ENCODE peak calls at places on chromosomes 16 and 17, in six cellular contexts. J is OCI-LY7, F is lower leg skin, W is prostate gland, G is fibroblast of villous mesenchyme, U is skeletal muscle cell. P is an unnamed sample.

GRCh38 chr16:75653926-75654325 is 6.4 kb downstream of the TERF2IP start:
- DNase-seq in J (peak), F (no peak), W (no peak), G (no peak), U (no peak), P (no peak)

GRCh38 chr16:56999409-57000270 is 10.3 kb downstream of the NLRC5 start:
- DNase-seq in J (no peak), F (no peak), W (no peak), G (no peak), U (no peak), P (no peak)

GRCh38 chr17:56808503-56808902 is 25.2 kb downstream of the C17orf67 start:
- DNase-seq in J (no peak), F (no peak), W (peak), G (no peak), U (no peak), P (no peak)

GRCh38 chr17:50308666-50309065 is 34.4 kb downstream of the TMEM92 start:
- DNase-seq in J (no peak), F (no peak), W (no peak), G (no peak), U (no peak), P (no peak)

GRCh38 chr17:44887016-44887415 is 12.2 kb downstream of the EFTUD2 start:
- DNase-seq in J (no peak), F (no peak), W (no peak), G (no peak), U (no peak), P (no peak)

GRCh38 chr17:48483471-48484131 is 47.2 kb downstream of the HOXB1 start:
- DNase-seq in J (peak), F (no peak), W (peak), G (peak), U (peak), P (peak)

GRCh38 chr17:82495844-82496528 is 23.5 kb upstream of the FOXK2 start:
- DNase-seq in J (no peak), F (peak), W (no peak), G (no peak), U (no peak), P (no peak)

GRCh38 chr16:72501739-72502653 is 330.0 kb upstream of the PMFBP1 start:
- DNase-seq in J (peak), F (peak), W (peak), G (peak), U (peak), P (peak)

GRCh38 chr16:3484328-3485096 is 10.8 kb downstream of the C16orf90 start:
- DNase-seq in J (no peak), F (no peak), W (no peak), G (no peak), U (no peak), P (no peak)

GRCh38 chr17:859461-860195 is 77.5 kb downstream of the MRM3 start:
- DNase-seq in J (no peak), F (no peak), W (peak), G (peak), U (no peak), P (no peak)

GRCh38 chr17:49576121-49576905 is 642 bp downstream of the NXPH3 start:
- DNase-seq in J (no peak), F (no peak), W (no peak), G (peak), U (no peak), P (no peak)

GRCh38 chr16:89423709-89424260 is 66.6 kb downstream of the ANKRD11 start:
- DNase-seq in J (no peak), F (no peak), W (no peak), G (no peak), U (no peak), P (no peak)

GRCh38 chr17:37828313-37829124 is 83.7 kb upstream of the HNF1B start:
- DNase-seq in J (no peak), F (no peak), W (no peak), G (peak), U (no peak), P (no peak)

GRCh38 chr17:12853921-12854320 is 64.6 kb downstream of the ARHGAP44 start:
- DNase-seq in J (no peak), F (no peak), W (no peak), G (no peak), U (no peak), P (no peak)

GRCh38 chr16:27437946-27438345 is 36.0 kb downstream of the IL21R start:
- DNase-seq in J (no peak), F (no peak), W (no peak), G (no peak), U (no peak), P (no peak)

GRCh38 chr16:3317315-3317999 is 12.2 kb downstream of the ZNF75A start:
- DNase-seq in J (no peak), F (no peak), W (no peak), G (peak), U (no peak), P (no peak)

GRCh38 chr16:65728172-65728571 is 606.3 kb upstream of the CDH11 start:
- DNase-seq in J (no peak), F (peak), W (no peak), G (no peak), U (no peak), P (no peak)

GRCh38 chr16:31876955-31877828 is 3.6 kb downstream of the ZNF267 start:
- DNase-seq in J (no peak), F (no peak), W (no peak), G (peak), U (peak), P (peak)

GRCh38 chr17:58533616-58534188 is 19.3 kb upstream of the MTMR4 start:
- DNase-seq in J (no peak), F (no peak), W (no peak), G (no peak), U (no peak), P (no peak)

GRCh38 chr16:88286301-88286923 is 96.3 kb upstream of the ZNF469 start:
- DNase-seq in J (no peak), F (no peak), W (no peak), G (no peak), U (no peak), P (no peak)

GRCh38 chr17:10062757-10063385 is 135.5 kb downstream of the GAS7 start:
- DNase-seq in J (no peak), F (no peak), W (no peak), G (no peak), U (no peak), P (no peak)

GRCh38 chr17:58376472-58376921 is 24.5 kb upstream of the SUPT4H1 start:
- DNase-seq in J (no peak), F (no peak), W (no peak), G (no peak), U (no peak), P (no peak)

GRCh38 chr17:78013683-78014467 is 55.4 kb downstream of the TNRC6C start:
- DNase-seq in J (peak), F (peak), W (peak), G (peak), U (no peak), P (peak)

GRCh38 chr17:28470266-28471126 is 2.9 kb upstream of the SLC13A2 start:
- DNase-seq in J (no peak), F (no peak), W (no peak), G (peak), U (no peak), P (no peak)

GRCh38 chr17:15287533-15288267 is 22.6 kb upstream of the PMP22 start:
- DNase-seq in J (no peak), F (no peak), W (no peak), G (no peak), U (no peak), P (no peak)
- H3K4me3 ChIP-seq in J (no peak), F (no peak), W (no peak), G (no peak), U (no peak), P (no peak)

GRCh38 chr16:70687671-70688265 is 1.9 kb upstream of the MTSS2 start:
- DNase-seq in J (no peak), F (no peak), W (no peak), G (no peak), U (no peak), P (no peak)

GRCh38 chr16:70687172-70687531 is 1.3 kb upstream of the MTSS2 start:
- DNase-seq in J (no peak), F (no peak), W (no peak), G (no peak), U (no peak), P (no peak)

GRCh38 chr16:70685061-70685937 is 554 bp downstream of the MTSS2 start:
- DNase-seq in J (no peak), F (no peak), W (no peak), G (no peak), U (no peak), P (no peak)

GRCh38 chr16:70685938-70686375 is at the start of gene MTSS2:
- DNase-seq in J (no peak), F (no peak), W (peak), G (peak), U (peak), P (peak)

GRCh38 chr16:70686376-70687171 is 721 bp upstream of the MTSS2 start:
- DNase-seq in J (no peak), F (no peak), W (no peak), G (no peak), U (no peak), P (no peak)
- H3K4me3 ChIP-seq in J (no peak), F (no peak), W (peak), G (peak), U (peak), P (peak)

GRCh38 chr17:40912506-40913220 is 24.8 kb downstream of the KRT23 start:
- DNase-seq in J (no peak), F (no peak), W (no peak), G (no peak), U (no peak), P (no peak)

GRCh38 chr17:40909351-40909750 is 24.3 kb upstream of the KRT20 start:
- DNase-seq in J (peak), F (peak), W (peak), G (peak), U (peak), P (peak)

GRCh38 chr17:40910441-40910841 is 25.4 kb upstream of the KRT20 start:
- DNase-seq in J (no peak), F (no peak), W (peak), G (peak), U (peak), P (no peak)

GRCh38 chr17:40906613-40907012 is 21.6 kb upstream of the KRT20 start:
- DNase-seq in J (no peak), F (no peak), W (no peak), G (no peak), U (no peak), P (no peak)

GRCh38 chr17:40909755-40910154 is 24.7 kb upstream of the KRT20 start:
- DNase-seq in J (no peak), F (no peak), W (peak), G (peak), U (peak), P (no peak)
- H3K4me3 ChIP-seq in J (no peak), F (no peak), W (no peak), G (no peak), U (no peak), P (peak)

DNA sequence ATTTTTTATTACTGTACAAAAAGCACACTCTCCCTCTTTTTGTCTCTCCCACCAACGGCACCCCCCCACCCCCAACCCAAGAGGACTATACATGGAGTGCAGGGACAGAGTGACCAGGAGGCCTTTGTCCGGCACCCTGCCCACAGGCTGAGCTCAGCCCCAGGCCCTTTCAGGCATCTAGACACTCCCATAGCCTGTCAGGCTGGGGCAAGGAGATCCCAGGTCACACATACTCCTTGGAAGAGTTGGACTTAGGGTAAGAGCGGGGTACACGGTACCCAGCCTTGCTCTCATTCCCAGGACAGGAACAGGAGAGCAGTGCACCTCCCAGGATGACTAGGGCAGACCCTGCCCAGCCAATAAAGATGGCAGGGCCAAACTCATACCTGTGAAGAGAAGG is 2.1 kb downstream of the CLDN7 start:
- DNase-seq in J (no peak), F (no peak), W (no peak), G (no peak), U (no peak), P (no peak)
- H3K4me3 ChIP-seq in J (no peak), F (no peak), W (no peak), G (no peak), U (no peak), P (peak)

GRCh38 chr16:67666032-67666537 is 465 bp downstream of the ENKD1 start:
- DNase-seq in J (no peak), F (no peak), W (no peak), G (peak), U (no peak), P (peak)

GRCh38 chr16:67667817-67668494 is 1.3 kb downstream of the C16orf86 start:
- DNase-seq in J (peak), F (peak), W (peak), G (peak), U (peak), P (peak)

GRCh38 chr16:67668495-67669157 is 2.0 kb downstream of the C16orf86 start:
- DNase-seq in J (peak), F (no peak), W (no peak), G (no peak), U (no peak), P (no peak)

GRCh38 chr16:67666538-67667433 is at the start of the genes C16orf86 and ENKD1:
- DNase-seq in J (peak), F (peak), W (peak), G (peak), U (no peak), P (peak)

GRCh38 chr16:67667434-67667816 is 811 bp downstream of the C16orf86 start:
- DNase-seq in J (no peak), F (no peak), W (no peak), G (no peak), U (no peak), P (no peak)
- H3K4me3 ChIP-seq in J (peak), F (no peak), W (peak), G (peak), U (peak), P (no peak)

DNA sequence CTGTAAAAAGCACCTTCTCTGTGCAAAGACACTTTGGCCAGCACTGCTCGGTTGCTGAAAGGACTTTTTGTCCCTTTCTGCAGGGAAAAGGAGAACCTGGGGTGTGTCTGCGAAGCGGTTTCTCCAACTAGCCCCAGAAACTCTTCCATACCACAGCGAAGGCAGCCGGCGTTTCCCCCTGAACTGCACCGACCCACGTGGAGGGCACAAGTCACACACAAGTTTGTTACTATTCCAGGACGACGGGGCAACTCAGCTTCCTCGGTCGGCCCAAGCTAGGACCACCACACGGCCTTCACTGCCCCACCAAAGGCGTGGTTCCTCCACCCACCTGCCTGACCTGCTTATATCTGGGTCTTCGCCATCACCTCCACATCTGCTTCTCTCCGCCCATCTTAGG is 1.9 kb downstream of the RTN4RL1 start:
- DNase-seq in J (no peak), F (no peak), W (no peak), G (no peak), U (no peak), P (no peak)
- H3K4me3 ChIP-seq in J (no peak), F (no peak), W (peak), G (no peak), U (no peak), P (no peak)

GRCh38 chr17:8885968-8886674 is 18.6 kb upstream of the PIK3R6 start:
- DNase-seq in J (no peak), F (no peak), W (no peak), G (no peak), U (no peak), P (no peak)
- H3K4me3 ChIP-seq in J (no peak), F (no peak), W (no peak), G (no peak), U (no peak), P (no peak)